ENCODE peak calls at places on chromosomes 11 and 22, in eight cellular contexts. Z is transverse colon, L is tibial nerve, W is HCT116, E is ovary, M is A549, P is adrenal gland, O is IMR-90. S is an unnamed sample.
A peak's percentile ranks its signal among the peaks of the same experiment; 100 is the strongest.

GRCh38 chr22:48886604-48887393 is 940.9 kb downstream of the BRD1 start:
- DNase-seq in E (peak; percentile 11), O (no peak), L (no peak), Z (no peak), M (no peak), P (no peak), W (no peak), S (peak; percentile 33)

GRCh38 chr22:24175160-24175808 is 6.0 kb upstream of the SUSD2 start:
- DNase-seq in L (peak; percentile 62), E (peak; percentile 86), M (peak; percentile 53), W (peak; percentile 31), P (peak; percentile 90), O (peak; percentile 72), Z (peak; percentile 85), S (peak; percentile 69)

GRCh38 chr11:13929551-13929950 is 33.0 kb upstream of the SPON1 start:
- DNase-seq in L (no peak), M (no peak), P (no peak), Z (no peak), W (no peak), E (no peak), O (no peak), S (no peak)

GRCh38 chr22:19358703-19359553 is 67.4 kb upstream of the CLTCL1 start:
- DNase-seq in O (no peak), P (no peak), L (no peak), W (no peak), Z (no peak), E (no peak), M (no peak), S (no peak)

GRCh38 chr22:27435839-27436581 is 365.5 kb downstream of the MN1 start:
- DNase-seq in O (peak; percentile 65), W (no peak), P (no peak), Z (peak; percentile 25), M (no peak), E (peak; percentile 65), L (peak; percentile 22), S (no peak)

GRCh38 chr22:24685804-24686203 is 82.8 kb downstream of the GGT1 start:
- DNase-seq in Z (no peak), L (no peak), M (no peak), E (no peak), W (no peak), P (no peak), O (no peak), S (no peak)

GRCh38 chr11:64742087-64742939 is 1.6 kb downstream of the RASGRP2 start:
- DNase-seq in P (peak; percentile 48), O (no peak), Z (no peak), L (no peak), E (no peak), M (no peak), W (no peak), S (no peak)

GRCh38 chr11:61120865-61121831 is 18.9 kb downstream of the CD5 start:
- DNase-seq in Z (peak; percentile 45), E (peak; percentile 45), M (no peak), O (peak; percentile 34), L (no peak), P (peak; percentile 78), W (no peak), S (no peak)

GRCh38 chr11:45224766-45225165 is 61.4 kb downstream of the SYT13 start:
- DNase-seq in M (no peak), P (no peak), Z (no peak), L (no peak), W (no peak), O (no peak), E (no peak), S (no peak)

GRCh38 chr22:22884010-22884887 is 3.4 kb upstream of the IGLL5 start:
- DNase-seq in L (peak; percentile 35), M (peak; percentile 69), W (peak; percentile 66), E (no peak), P (peak; percentile 75), Z (peak; percentile 75), O (peak; percentile 45), S (peak; percentile 75)

GRCh38 chr11:79026803-79027445 is 413.9 kb downstream of the TENM4 start:
- DNase-seq in E (no peak), P (no peak), W (no peak), O (peak; percentile 51), Z (no peak), M (no peak), L (no peak), S (no peak)

GRCh38 chr22:22397292-22397870 is 111.2 kb downstream of the ZNF280B start:
- DNase-seq in L (peak; percentile 36), P (peak; percentile 48), W (peak; percentile 24), Z (no peak), M (peak; percentile 37), O (no peak), E (peak; percentile 34), S (no peak)

DNA sequence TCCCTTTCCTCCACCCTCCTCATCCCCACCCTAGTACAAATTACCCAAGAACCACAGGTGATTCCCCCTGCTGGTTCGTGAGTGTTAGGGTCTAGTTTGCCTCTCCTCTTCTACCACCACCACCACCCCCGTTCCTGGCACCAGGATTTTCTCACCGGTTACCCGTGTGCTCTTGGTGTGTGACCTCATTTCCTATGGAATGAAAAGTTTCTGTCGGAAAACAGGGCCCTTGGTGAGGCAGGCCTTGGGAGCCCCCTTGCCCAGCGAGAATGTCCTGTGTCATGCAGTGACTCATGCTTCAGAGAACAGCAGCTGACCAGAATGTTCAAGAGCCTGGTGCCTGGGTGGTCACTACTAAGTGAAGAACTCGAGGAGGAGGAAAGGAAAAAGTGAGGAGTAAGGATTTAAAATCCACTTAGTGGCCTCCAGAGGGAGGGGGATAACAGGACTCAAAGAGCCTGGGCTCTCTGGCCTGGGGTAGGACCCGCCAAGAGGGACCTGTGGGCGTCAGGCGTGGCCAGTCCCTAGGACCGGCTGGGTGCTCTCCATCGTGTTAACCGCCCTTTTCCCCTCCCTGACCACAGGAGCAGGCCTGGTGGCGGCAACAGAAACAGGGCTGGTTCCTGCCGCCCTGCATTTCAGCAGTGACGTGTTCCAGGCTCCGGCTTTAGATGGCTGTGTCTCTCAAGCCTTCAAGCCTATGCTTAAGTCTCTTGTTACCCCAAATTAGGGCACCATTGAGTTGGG is 30.2 kb downstream of the C22orf31 start:
- DNase-seq in E (peak; percentile 79), M (peak; percentile 64), L (peak; percentile 27), O (peak; percentile 98), P (peak; percentile 90), Z (peak; percentile 40), W (peak; percentile 97), S (peak; percentile 62)
- TF ChIP-seq POLR2A in E (no peak), M (no peak), L (no peak), O (peak; percentile 74), P (no peak), Z (no peak), W (no peak), S (no peak)

GRCh38 chr11:880447-880846 is 30.2 kb downstream of the CHID1 start:
- DNase-seq in M (no peak), L (no peak), E (no peak), Z (no peak), P (no peak), O (no peak), W (no peak), S (no peak)

GRCh38 chr11:875769-876301 is 33.2 kb downstream of the TSPAN4 start:
- DNase-seq in M (no peak), W (no peak), Z (no peak), O (no peak), E (no peak), L (no peak), P (no peak), S (no peak)

GRCh38 chr11:875203-875602 is 32.6 kb downstream of the TSPAN4 start:
- DNase-seq in M (no peak), E (no peak), W (no peak), O (no peak), L (no peak), Z (no peak), P (no peak), S (no peak)

GRCh38 chr11:876550-876949 is 33.9 kb downstream of the TSPAN4 start:
- DNase-seq in Z (no peak), M (no peak), W (no peak), P (peak; percentile 88), L (no peak), O (peak; percentile 6), E (no peak), S (no peak)

GRCh38 chr11:877565-877964 is 33.0 kb downstream of the CHID1 start:
- DNase-seq in L (no peak), W (peak; percentile 75), O (no peak), Z (no peak), M (no peak), P (no peak), E (no peak), S (no peak)
- TF ChIP-seq POLR2A in L (no peak), W (no peak), O (no peak), Z (no peak), M (no peak), P (no peak), E (no peak), S (no peak)

GRCh38 chr22:46579751-46580449 is 40.3 kb upstream of the GRAMD4 start:
- DNase-seq in O (no peak), W (no peak), L (no peak), M (no peak), E (no peak), Z (no peak), P (no peak), S (peak; percentile 45)

GRCh38 chr22:46576556-46577351 is 39.3 kb upstream of the CELSR1 start:
- DNase-seq in P (no peak), M (peak; percentile 23), Z (peak; percentile 66), L (no peak), W (no peak), O (peak; percentile 35), E (peak; percentile 46), S (peak; percentile 64)

GRCh38 chr22:46577361-46578249 is 40.2 kb upstream of the CELSR1 start:
- DNase-seq in P (no peak), W (no peak), O (no peak), M (no peak), Z (peak; percentile 41), L (no peak), E (no peak), S (peak; percentile 69)

GRCh38 chr22:46578824-46579561 is 41.2 kb upstream of the GRAMD4 start:
- DNase-seq in Z (peak; percentile 60), L (no peak), P (no peak), O (peak; percentile 40), E (no peak), W (no peak), M (no peak), S (peak; percentile 70)

GRCh38 chr22:46578251-46578823 is 40.9 kb upstream of the CELSR1 start:
- DNase-seq in O (no peak), L (no peak), W (no peak), M (no peak), Z (no peak), P (no peak), E (no peak), S (peak; percentile 59)
- TF ChIP-seq POLR2A in O (no peak), L (no peak), W (no peak), M (no peak), Z (no peak), P (no peak), E (no peak), S (no peak)

DNA sequence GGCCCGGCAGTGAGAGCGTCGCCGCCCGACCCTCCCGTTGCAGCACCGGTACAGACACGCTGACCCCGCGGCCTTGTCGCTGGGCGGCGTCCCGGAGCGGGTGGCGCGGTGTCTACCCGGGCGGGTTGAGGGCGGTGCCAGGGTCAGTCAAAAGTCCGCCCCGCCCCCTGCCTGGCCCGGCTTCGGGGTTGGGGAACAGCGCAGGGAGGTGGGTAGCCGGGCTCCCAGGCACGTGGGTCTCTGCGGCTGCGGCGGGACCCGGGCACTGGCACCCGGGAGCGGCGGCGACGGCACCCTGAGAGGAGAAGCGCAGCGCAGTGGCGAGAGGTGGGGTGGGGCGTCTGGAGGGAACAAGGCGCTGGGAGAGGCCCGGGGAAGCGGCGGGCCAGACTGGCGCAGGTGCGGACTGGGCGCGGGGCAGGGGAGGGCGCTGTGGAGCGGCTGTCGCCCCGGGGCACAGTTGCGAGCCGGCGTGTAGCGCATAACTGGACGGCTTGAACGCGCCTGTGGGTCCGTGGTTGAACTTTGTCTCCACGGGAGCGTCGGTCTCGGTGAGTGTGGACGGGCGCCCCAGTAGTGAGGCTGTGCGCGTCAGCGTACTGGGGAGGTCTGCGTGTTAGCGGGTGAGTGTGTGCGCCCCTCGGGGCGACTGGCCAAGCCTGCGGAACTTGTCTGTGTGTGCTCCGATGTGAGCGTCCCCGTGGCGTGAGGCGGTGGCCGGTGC is at the start of gene P2RY2:
- DNase-seq in W (peak; percentile 32), Z (peak; percentile 91), P (peak; percentile 83), L (no peak), O (no peak), E (peak; percentile 52), M (peak; percentile 82), S (peak; percentile 96)
- TF ChIP-seq POLR2A in W (no peak), Z (peak; percentile 63), P (no peak), L (no peak), O (no peak), E (no peak), M (peak; percentile 79), S (peak; percentile 68)

S was measured in Peyer's patch.